ENCODE peak calls at places on chromosome 12, in six cellular contexts. X is astrocyte of the spinal cord; F is stimulated activated CD4-positive, alpha-beta T cell treated with anti-CD3 and anti-CD28 coated beads, Interleukin-2, amount 100 ng/mL, for 24 hours; L is anterior cingulate cortex; P is HCT116; V is NAMALWA. B is an unnamed sample.

GRCh38 chr12:110741795-110742717 is 635 bp downstream of the PPP1CC start:
- DNase-seq in V (peak; percentile 53), L (no peak), P (no peak), X (peak; percentile 38), F (no peak), B (no peak)

GRCh38 chr12:89874146-89874545 is 165.5 kb upstream of the ATP2B1 start:
- DNase-seq in F (no peak), X (peak; percentile 42), V (no peak), L (no peak), P (no peak), B (no peak)

GRCh38 chr12:6792522-6793201 is 3.3 kb downstream of the CD4 start:
- DNase-seq in V (no peak), L (peak; percentile 23), P (no peak), F (peak; percentile 26), X (peak; percentile 9), B (no peak)

GRCh38 chr12:42482820-42483533 is 106.6 kb downstream of the PRICKLE1 start:
- DNase-seq in V (peak; percentile 79), P (no peak), L (no peak), X (peak; percentile 70), F (peak; percentile 74), B (no peak)

GRCh38 chr12:32365473-32366064 is 33.8 kb upstream of the FGD4 start:
- DNase-seq in P (peak; percentile 58), V (peak; percentile 80), X (peak; percentile 77), L (peak; percentile 6), F (peak; percentile 33), B (peak; percentile 2)

GRCh38 chr12:115398311-115398781 is 714.4 kb upstream of the TBX3 start:
- DNase-seq in X (no peak), F (no peak), L (no peak), V (no peak), P (no peak), B (no peak)

GRCh38 chr12:56213878-56214277 is 7.8 kb downstream of the RNF41 start:
- DNase-seq in X (no peak), P (no peak), V (no peak), L (no peak), F (no peak), B (no peak)

GRCh38 chr12:17511369-17511768 is 578.6 kb downstream of the RERGL start:
- DNase-seq in P (no peak), L (no peak), V (peak; percentile 41), X (no peak), F (no peak), B (no peak)

GRCh38 chr12:9094512-9095206 is 21.1 kb downstream of the A2M start:
- DNase-seq in L (no peak), F (no peak), V (no peak), X (no peak), P (no peak), B (no peak)

GRCh38 chr12:89706551-89707348 is 1.9 kb downstream of the ATP2B1 start:
- DNase-seq in V (peak; percentile 12), L (no peak), X (peak; percentile 21), P (no peak), F (no peak), B (no peak)

GRCh38 chr12:71602745-71603577 is 60.7 kb downstream of the ZFC3H1 start:
- DNase-seq in L (no peak), X (no peak), P (no peak), F (no peak), V (no peak), B (no peak)

GRCh38 chr12:40646891-40647290 is 45.3 kb upstream of the CNTN1 start:
- DNase-seq in P (no peak), L (no peak), X (no peak), V (no peak), F (no peak), B (no peak)

GRCh38 chr12:57838594-57839302 is 7.8 kb downstream of the CTDSP2 start:
- DNase-seq in F (peak; percentile 37), L (no peak), X (no peak), P (no peak), V (no peak), B (no peak)

GRCh38 chr12:64916431-64916830 is 92.0 kb downstream of the TBC1D30 start:
- DNase-seq in P (no peak), X (no peak), L (no peak), F (no peak), V (no peak), B (no peak)

GRCh38 chr12:78494911-78495310 is 369.7 kb upstream of the SYT1 start:
- DNase-seq in L (no peak), P (no peak), F (no peak), V (no peak), X (peak; percentile 42), B (no peak)

GRCh38 chr12:119363490-119363889 is 29.0 kb downstream of the CCDC60 start:
- DNase-seq in L (no peak), P (no peak), F (no peak), X (no peak), V (no peak), B (no peak)

GRCh38 chr12:30594509-30594908 is 101.2 kb downstream of the IPO8 start:
- DNase-seq in P (no peak), V (no peak), L (no peak), X (peak; percentile 25), F (no peak), B (no peak)

GRCh38 chr12:30882706-30883105 is 43.8 kb upstream of the TSPAN11 start:
- DNase-seq in P (no peak), L (no peak), F (no peak), V (no peak), X (no peak), B (no peak)

GRCh38 chr12:127987199-127987901 is 279.6 kb upstream of the TMEM132C start:
- DNase-seq in F (no peak), V (no peak), L (no peak), X (peak; percentile 66), P (no peak), B (no peak)

GRCh38 chr12:66002812-66003211 is 127.7 kb downstream of the LLPH start:
- DNase-seq in F (no peak), V (no peak), P (no peak), L (no peak), X (peak; percentile 17), B (no peak)

GRCh38 chr12:47360771-47361388 is 281.1 kb upstream of the AMIGO2 start:
- DNase-seq in L (no peak), P (no peak), F (no peak), X (no peak), V (peak; percentile 25), B (peak; percentile 29)

B was measured in activated gamma-delta T cell treated with anti-CD3 and anti-CD28 coated beads, Interleukin-2, amount 50 U/mL, for 16 hours.